ENCODE peak calls at places on chromosomes 1 and 21, in five cellular contexts. V, W, U, B and R are unnamed samples.

GRCh38 chr1:236489710-236490377 is 33.9 kb upstream of the LGALS8 start:
- DNase-seq in U (no peak), V (no peak), B (no peak), W (no peak), R (no peak)

GRCh38 chr1:204151562-204152309 is at the start of gene ETNK2:
- DNase-seq in B (peak), V (no peak), U (peak), W (no peak), R (peak)

GRCh38 chr1:218643281-218643680 is 298.1 kb downstream of the TGFB2 start:
- DNase-seq in U (no peak), W (no peak), V (no peak), B (no peak), R (no peak)

GRCh38 chr1:159077657-159077961 is 1.0 kb upstream of the AIM2 start:
- DNase-seq in V (no peak), W (no peak), B (no peak), U (no peak), R (no peak)

GRCh38 chr1:58783090-58783992 is 506 bp downstream of the JUN start:
- DNase-seq in U (peak), B (peak), W (peak), V (no peak), R (peak)

GRCh38 chr21:43782741-43783700 is 6.4 kb upstream of the RRP1 start:
- DNase-seq in W (no peak), B (no peak), V (no peak), U (no peak), R (no peak)

GRCh38 chr1:24438423-24438901 is 22.9 kb downstream of the NIPAL3 start:
- DNase-seq in B (peak), V (no peak), W (no peak), U (no peak), R (no peak)

GRCh38 chr1:229117664-229118300 is 153.1 kb upstream of the RAB4A start:
- DNase-seq in V (no peak), B (peak), W (no peak), U (no peak), R (peak)

GRCh38 chr1:97943354-97943753 is 22.5 kb upstream of the DPYD start:
- DNase-seq in V (peak), B (no peak), W (no peak), U (no peak), R (no peak)

GRCh38 chr1:231724041-231724440 is 97.5 kb downstream of the DISC1 start:
- DNase-seq in B (no peak), W (no peak), V (no peak), U (no peak), R (no peak)

GRCh38 chr1:156489166-156489934 is 11.2 kb downstream of the MEF2D start:
- DNase-seq in V (no peak), U (no peak), B (no peak), W (no peak), R (peak)